ENCODE peak calls at places on chromosomes 7 and 10, in eight cellular contexts. P, X, G, Y, O, I, S and M are unnamed samples.

GRCh38 chr10:113073549-113074189 is 123.6 kb downstream of the TCF7L2 start:
- DNase-seq in P (peak; percentile 94), X (peak; percentile 92), G (peak; percentile 67), Y (peak; percentile 26), O (peak; percentile 92), I (peak; percentile 93), S (peak; percentile 88), M (peak; percentile 86)

GRCh38 chr7:133434246-133434865 is 181.5 kb downstream of the EXOC4 start:
- DNase-seq in P (no peak), X (peak; percentile 21), G (no peak), Y (no peak), O (peak; percentile 65), I (no peak), S (no peak), M (no peak)

GRCh38 chr10:132511092-132511491 is 26.5 kb upstream of the INPP5A start:
- DNase-seq in P (peak; percentile 58), X (no peak), G (no peak), Y (no peak), O (no peak), I (peak; percentile 62), S (peak; percentile 29), M (peak; percentile 3)

GRCh38 chr10:122492955-122493597 is 31.7 kb downstream of the HTRA1 start:
- DNase-seq in P (no peak), X (no peak), G (peak; percentile 50), Y (no peak), O (no peak), I (peak; percentile 84), S (no peak), M (no peak)

GRCh38 chr7:102152672-102153585 is 133.7 kb upstream of the SH2B2 start:
- DNase-seq in P (no peak), X (peak; percentile 95), G (peak; percentile 37), Y (peak; percentile 41), O (peak; percentile 22), I (no peak), S (no peak), M (no peak)

GRCh38 chr7:157490465-157490912 is 153.7 kb downstream of the DNAJB6 start:
- DNase-seq in P (peak; percentile 46), X (peak; percentile 77), G (no peak), Y (no peak), O (no peak), I (peak; percentile 30), S (no peak), M (no peak)

GRCh38 chr7:38311329-38311937 is 38.0 kb upstream of the TARP start:
- DNase-seq in P (no peak), X (peak; percentile 54), G (peak; percentile 60), Y (peak; percentile 45), O (no peak), I (no peak), S (no peak), M (peak; percentile 38)

GRCh38 chr7:151676759-151677158 is 157.1 kb upstream of the RHEB start:
- DNase-seq in P (peak; percentile 88), X (no peak), G (peak; percentile 50), Y (peak; percentile 78), O (no peak), I (no peak), S (no peak), M (no peak)

GRCh38 chr10:113679463-113680171 is at the start of gene CASP7:
- DNase-seq in P (peak; percentile 96), X (peak; percentile 74), G (peak; percentile 87), Y (peak; percentile 74), O (peak; percentile 81), I (peak; percentile 90), S (peak; percentile 83), M (peak; percentile 90)

GRCh38 chr10:1602037-1602471 is 135.3 kb downstream of the ADARB2 start:
- DNase-seq in P (peak; percentile 61), X (no peak), G (no peak), Y (no peak), O (no peak), I (no peak), S (no peak), M (no peak)

GRCh38 chr7:7792089-7792488 is 73.7 kb upstream of the RPA3 start:
- DNase-seq in P (no peak), X (no peak), G (no peak), Y (no peak), O (no peak), I (no peak), S (no peak), M (no peak)

GRCh38 chr10:78263521-78263988 is 229.9 kb downstream of the RPS24 start:
- DNase-seq in P (no peak), X (peak; percentile 62), G (no peak), Y (no peak), O (no peak), I (no peak), S (no peak), M (no peak)

GRCh38 chr7:46226860-46227259 is 305.8 kb upstream of the IGFBP3 start:
- DNase-seq in P (no peak), X (no peak), G (no peak), Y (no peak), O (no peak), I (no peak), S (no peak), M (no peak)

GRCh38 chr7:46233585-46234329 is 312.7 kb upstream of the IGFBP3 start:
- DNase-seq in P (no peak), X (no peak), G (no peak), Y (no peak), O (no peak), I (no peak), S (no peak), M (no peak)

GRCh38 chr7:46229409-46229808 is 308.3 kb upstream of the IGFBP3 start:
- DNase-seq in P (no peak), X (peak; percentile 33), G (no peak), Y (no peak), O (no peak), I (no peak), S (no peak), M (no peak)

DNA sequence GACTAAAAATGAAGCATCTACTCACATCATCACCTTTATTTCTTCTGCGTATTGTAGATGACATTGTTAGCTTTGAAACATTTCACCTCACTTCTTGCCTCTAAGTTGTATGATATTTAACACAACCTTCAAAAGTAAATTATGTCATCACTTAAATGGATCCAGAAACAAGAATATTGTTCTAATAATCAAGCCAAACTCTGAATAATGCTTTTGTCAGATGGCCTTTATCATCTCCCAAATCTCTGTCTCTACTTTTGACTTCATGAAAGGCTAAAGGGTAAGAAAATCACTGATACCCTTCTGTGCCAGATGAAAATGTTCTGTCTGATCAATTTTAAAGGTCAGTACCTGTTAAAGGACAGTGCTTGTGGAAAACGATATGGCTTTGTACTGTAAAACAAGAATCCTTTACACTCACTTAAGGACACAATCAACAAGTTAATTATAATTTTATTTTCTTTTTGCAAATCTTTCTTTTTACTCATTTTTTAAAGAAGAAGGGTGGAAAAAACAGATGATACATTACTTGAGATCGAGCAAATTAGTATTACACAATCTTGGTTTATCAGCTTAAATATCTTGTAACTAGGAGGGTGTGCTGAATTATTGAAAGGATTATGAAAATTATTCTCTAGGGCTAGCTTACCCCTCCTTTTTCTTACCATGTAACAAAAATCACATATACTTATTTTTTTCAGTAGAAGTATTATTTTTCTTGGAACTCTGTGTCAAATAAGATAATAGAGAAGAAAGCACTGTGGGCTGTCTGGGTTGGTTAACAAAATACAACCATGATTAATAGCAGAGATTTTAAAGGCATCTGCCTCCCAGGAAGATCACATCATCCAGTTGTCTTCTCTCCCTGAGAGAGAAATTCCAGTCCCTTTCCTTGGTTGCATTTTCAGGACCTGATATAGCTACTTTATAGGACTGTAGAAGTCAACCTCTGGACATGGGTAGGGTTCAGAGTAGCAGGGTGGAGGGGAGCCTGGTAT is 309.5 kb upstream of the IGFBP3 start:
- DNase-seq in P (no peak), X (no peak), G (no peak), Y (no peak), O (no peak), I (no peak), S (no peak), M (no peak)
- TF ChIP-seq CTCF in P (no peak), X (no peak), G (no peak), Y (no peak), O (no peak), I (no peak), S (no peak), M (no peak)

DNA sequence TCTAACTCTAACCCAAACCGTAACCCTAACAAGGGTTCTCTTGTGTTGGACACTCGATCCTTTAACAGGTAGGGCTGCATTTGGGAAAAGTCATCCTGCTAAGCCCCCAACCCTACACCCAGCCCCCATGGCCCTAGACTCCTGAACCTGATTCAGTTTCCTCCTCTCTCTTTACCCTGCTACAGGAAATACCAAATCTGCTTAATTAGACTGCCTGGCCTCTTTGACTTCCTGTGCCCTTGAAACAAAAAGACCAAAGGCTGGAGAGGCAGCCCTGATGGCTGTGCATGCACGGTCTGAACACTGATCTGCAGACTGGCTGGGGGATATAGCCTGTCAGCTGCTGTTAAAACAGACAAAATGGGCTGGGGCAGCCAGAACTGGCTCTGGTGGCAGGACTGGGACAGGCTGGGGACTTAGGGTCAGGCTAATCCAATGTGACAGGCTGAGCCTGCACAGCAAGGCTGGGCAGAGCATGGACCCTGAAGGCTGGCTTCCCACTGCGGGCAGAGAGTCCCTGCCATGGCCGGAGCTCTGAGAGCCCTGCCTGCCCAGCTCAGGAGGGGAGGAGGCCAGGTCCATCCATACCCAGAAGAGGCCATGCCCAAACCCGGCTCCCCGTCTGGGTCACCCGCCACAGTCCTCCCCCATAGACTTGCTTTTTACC is 51.0 kb upstream of the MSMB start:
- DNase-seq in P (no peak), X (no peak), G (no peak), Y (no peak), O (peak; percentile 23), I (no peak), S (no peak), M (no peak)
- TF ChIP-seq POLR2A in P (no peak), X (no peak), G (no peak), Y (no peak), O (no peak), I (no peak), S (no peak), M (no peak)

GRCh38 chr10:124219655-124220054 is 126.3 kb upstream of the CHST15 start:
- DNase-seq in P (peak; percentile 76), X (no peak), G (no peak), Y (no peak), O (no peak), I (no peak), S (no peak), M (no peak)

GRCh38 chr10:124220971-124221355 is 127.6 kb upstream of the CHST15 start:
- DNase-seq in P (peak; percentile 62), X (no peak), G (no peak), Y (no peak), O (no peak), I (no peak), S (no peak), M (no peak)

GRCh38 chr10:124220547-124220946 is 127.1 kb upstream of the CHST15 start:
- DNase-seq in P (peak; percentile 57), X (no peak), G (no peak), Y (no peak), O (no peak), I (no peak), S (no peak), M (no peak)

GRCh38 chr10:124217031-124217430 is 123.6 kb upstream of the CHST15 start:
- DNase-seq in P (peak; percentile 72), X (no peak), G (no peak), Y (no peak), O (no peak), I (no peak), S (no peak), M (no peak)

GRCh38 chr10:124217906-124218769 is 124.7 kb upstream of the CHST15 start:
- DNase-seq in P (peak; percentile 74), X (no peak), G (no peak), Y (no peak), O (no peak), I (no peak), S (no peak), M (no peak)
- TF ChIP-seq CTCF in P (no peak), X (no peak), G (no peak), Y (no peak), O (no peak), I (no peak), S (no peak), M (no peak)

GRCh38 chr10:3775671-3776551 is 9.1 kb downstream of the KLF6 start:
- DNase-seq in P (no peak), X (no peak), G (no peak), Y (peak; percentile 33), O (peak; percentile 65), I (peak; percentile 67), S (no peak), M (peak; percentile 34)
- TF ChIP-seq POLR2A in P (no peak), X (no peak), G (peak; percentile 19), Y (peak; percentile 35), O (no peak), I (no peak), S (no peak), M (peak; percentile 61)